ENCODE peak calls at places on chromosomes 12 and 14, in six cellular contexts. One of them, this sample, is unnamed.

GRCh38 chr12:19273482-19274330 is 144.2 kb downstream of the PLEKHA5 start:
- DNase-seq in non-pigmented ciliary epithelial cell: peak
- DNase-seq in Calu3: peak
- DNase-seq in EH: peak
- DNase-seq in anterior cingulate cortex: no peak
- DNase-seq in T-helper 1 cell: peak
- DNase-seq in this sample: peak

GRCh38 chr12:44227601-44228000 is 391.7 kb downstream of the TMEM117 start:
- DNase-seq in Calu3: no peak
- DNase-seq in EH: peak
- DNase-seq in anterior cingulate cortex: no peak
- DNase-seq in T-helper 1 cell: no peak
- DNase-seq in non-pigmented ciliary epithelial cell: no peak
- DNase-seq in this sample: no peak

GRCh38 chr14:103696466-103697071 is 18.7 kb downstream of the XRCC3 start:
- DNase-seq in T-helper 1 cell: no peak
- DNase-seq in EH: no peak
- DNase-seq in anterior cingulate cortex: no peak
- DNase-seq in Calu3: no peak
- DNase-seq in non-pigmented ciliary epithelial cell: peak
- DNase-seq in this sample: no peak

GRCh38 chr12:2691340-2692111 is 103.2 kb upstream of the FKBP4 start:
- DNase-seq in T-helper 1 cell: peak
- DNase-seq in EH: no peak
- DNase-seq in anterior cingulate cortex: no peak
- DNase-seq in non-pigmented ciliary epithelial cell: no peak
- DNase-seq in Calu3: no peak
- DNase-seq in this sample: no peak

GRCh38 chr12:15540469-15540872 is 218.2 kb downstream of the PTPRO start:
- DNase-seq in T-helper 1 cell: no peak
- DNase-seq in anterior cingulate cortex: no peak
- DNase-seq in non-pigmented ciliary epithelial cell: no peak
- DNase-seq in EH: peak
- DNase-seq in Calu3: no peak
- DNase-seq in this sample: no peak

GRCh38 chr12:118645219-118645618 is 268.9 kb downstream of the SUDS3 start:
- DNase-seq in non-pigmented ciliary epithelial cell: no peak
- DNase-seq in anterior cingulate cortex: no peak
- DNase-seq in Calu3: peak
- DNase-seq in T-helper 1 cell: no peak
- DNase-seq in EH: peak
- DNase-seq in this sample: no peak

GRCh38 chr12:54360717-54361456 is 3.4 kb downstream of the GPR84 start:
- DNase-seq in EH: peak
- DNase-seq in non-pigmented ciliary epithelial cell: peak
- DNase-seq in T-helper 1 cell: peak
- DNase-seq in anterior cingulate cortex: peak
- DNase-seq in Calu3: peak
- DNase-seq in this sample: peak

GRCh38 chr14:23633160-23633701 is 2.9 kb upstream of the DHRS2 start:
- DNase-seq in T-helper 1 cell: no peak
- DNase-seq in anterior cingulate cortex: no peak
- DNase-seq in EH: no peak
- DNase-seq in non-pigmented ciliary epithelial cell: no peak
- DNase-seq in Calu3: no peak
- DNase-seq in this sample: no peak

GRCh38 chr12:1790470-1790869 is 29.9 kb upstream of the LRTM2 start:
- DNase-seq in EH: no peak
- DNase-seq in anterior cingulate cortex: no peak
- DNase-seq in Calu3: no peak
- DNase-seq in non-pigmented ciliary epithelial cell: no peak
- DNase-seq in T-helper 1 cell: no peak
- DNase-seq in this sample: no peak

GRCh38 chr14:87131879-87132278 is 861.1 kb downstream of the GALC start:
- DNase-seq in T-helper 1 cell: no peak
- DNase-seq in anterior cingulate cortex: no peak
- DNase-seq in Calu3: no peak
- DNase-seq in non-pigmented ciliary epithelial cell: no peak
- DNase-seq in EH: no peak
- DNase-seq in this sample: peak

GRCh38 chr14:32324601-32325000 is 4.5 kb upstream of the AKAP6 start:
- DNase-seq in anterior cingulate cortex: no peak
- DNase-seq in EH: no peak
- DNase-seq in Calu3: no peak
- DNase-seq in T-helper 1 cell: no peak
- DNase-seq in non-pigmented ciliary epithelial cell: no peak
- DNase-seq in this sample: no peak

GRCh38 chr14:67814826-67815225 is 1.6 kb downstream of the ZFYVE26 start:
- DNase-seq in non-pigmented ciliary epithelial cell: no peak
- DNase-seq in EH: no peak
- DNase-seq in anterior cingulate cortex: no peak
- DNase-seq in Calu3: no peak
- DNase-seq in T-helper 1 cell: no peak
- DNase-seq in this sample: no peak

GRCh38 chr14:51566831-51567582 is 84.7 kb upstream of the FRMD6 start:
- DNase-seq in non-pigmented ciliary epithelial cell: no peak
- DNase-seq in EH: no peak
- DNase-seq in Calu3: no peak
- DNase-seq in anterior cingulate cortex: no peak
- DNase-seq in T-helper 1 cell: no peak
- DNase-seq in this sample: no peak

GRCh38 chr14:103529383-103530365 is 678 bp downstream of the TRMT61A start:
- DNase-seq in T-helper 1 cell: no peak
- DNase-seq in Calu3: no peak
- DNase-seq in non-pigmented ciliary epithelial cell: no peak
- DNase-seq in EH: no peak
- DNase-seq in anterior cingulate cortex: no peak
- DNase-seq in this sample: no peak

GRCh38 chr12:59891180-59891579 is 295.4 kb downstream of the SLC16A7 start:
- DNase-seq in non-pigmented ciliary epithelial cell: no peak
- DNase-seq in anterior cingulate cortex: no peak
- DNase-seq in T-helper 1 cell: no peak
- DNase-seq in EH: peak
- DNase-seq in Calu3: no peak
- DNase-seq in this sample: no peak

GRCh38 chr12:71092290-71092689 is 65.5 kb downstream of the TSPAN8 start:
- DNase-seq in non-pigmented ciliary epithelial cell: peak
- DNase-seq in EH: no peak
- DNase-seq in T-helper 1 cell: no peak
- DNase-seq in Calu3: peak
- DNase-seq in anterior cingulate cortex: no peak
- DNase-seq in this sample: no peak

GRCh38 chr12:89783321-89784060 is 74.9 kb upstream of the ATP2B1 start:
- DNase-seq in non-pigmented ciliary epithelial cell: no peak
- DNase-seq in T-helper 1 cell: no peak
- DNase-seq in anterior cingulate cortex: peak
- DNase-seq in EH: peak
- DNase-seq in Calu3: no peak
- DNase-seq in this sample: no peak

GRCh38 chr14:64554551-64554950 is 4.8 kb downstream of the PPP1R36 start:
- DNase-seq in Calu3: no peak
- DNase-seq in EH: no peak
- DNase-seq in anterior cingulate cortex: no peak
- DNase-seq in non-pigmented ciliary epithelial cell: no peak
- DNase-seq in T-helper 1 cell: no peak
- DNase-seq in this sample: no peak

GRCh38 chr12:54306925-54307731 is 6.3 kb upstream of the NFE2 start:
- DNase-seq in non-pigmented ciliary epithelial cell: no peak
- DNase-seq in T-helper 1 cell: no peak
- DNase-seq in Calu3: peak
- DNase-seq in anterior cingulate cortex: no peak
- DNase-seq in EH: peak
- DNase-seq in this sample: peak

GRCh38 chr12:131041968-131042847 is 88.5 kb downstream of the ADGRD1 start:
- DNase-seq in Calu3: no peak
- DNase-seq in non-pigmented ciliary epithelial cell: no peak
- DNase-seq in anterior cingulate cortex: no peak
- DNase-seq in EH: no peak
- DNase-seq in T-helper 1 cell: no peak
- DNase-seq in this sample: no peak

GRCh38 chr12:108826807-108827721 is 30.3 kb downstream of the SSH1 start:
- DNase-seq in non-pigmented ciliary epithelial cell: no peak
- DNase-seq in EH: peak
- DNase-seq in anterior cingulate cortex: peak
- DNase-seq in Calu3: no peak
- DNase-seq in T-helper 1 cell: no peak
- DNase-seq in this sample: no peak

GRCh38 chr12:53252349-53252916 is 15.7 kb upstream of the ESPL1 start:
- DNase-seq in Calu3: peak
- DNase-seq in non-pigmented ciliary epithelial cell: no peak
- DNase-seq in EH: no peak
- DNase-seq in T-helper 1 cell: no peak
- DNase-seq in anterior cingulate cortex: no peak
- DNase-seq in this sample: peak

GRCh38 chr14:77088219-77088618 is 9.8 kb upstream of the CIPC start:
- DNase-seq in EH: no peak
- DNase-seq in non-pigmented ciliary epithelial cell: no peak
- DNase-seq in Calu3: peak
- DNase-seq in anterior cingulate cortex: no peak
- DNase-seq in T-helper 1 cell: no peak
- DNase-seq in this sample: peak

GRCh38 chr12:122099280-122099749 is 20.8 kb downstream of the MLXIP start:
- DNase-seq in Calu3: no peak
- DNase-seq in non-pigmented ciliary epithelial cell: no peak
- DNase-seq in T-helper 1 cell: no peak
- DNase-seq in anterior cingulate cortex: no peak
- DNase-seq in EH: no peak
- DNase-seq in this sample: no peak

GRCh38 chr14:100396266-100396795 is 73.2 kb downstream of the SLC25A47 start:
- DNase-seq in EH: no peak
- DNase-seq in Calu3: no peak
- DNase-seq in anterior cingulate cortex: no peak
- DNase-seq in non-pigmented ciliary epithelial cell: no peak
- DNase-seq in T-helper 1 cell: no peak
- DNase-seq in this sample: no peak

GRCh38 chr12:13713746-13714400 is 267.5 kb downstream of the GRIN2B start:
- DNase-seq in EH: no peak
- DNase-seq in Calu3: no peak
- DNase-seq in anterior cingulate cortex: no peak
- DNase-seq in T-helper 1 cell: no peak
- DNase-seq in non-pigmented ciliary epithelial cell: no peak
- DNase-seq in this sample: no peak